ENCODE peak calls at places on chromosomes 7 and 10, in seven cellular contexts. N, C, Z, T, K, M and W are unnamed samples.

GRCh38 chr10:7269988-7270387 is 140.8 kb downstream of the SFMBT2 start:
- DNase-seq in K (no peak), N (no peak), T (no peak), Z (no peak), M (no peak), C (no peak), W (no peak)

GRCh38 chr7:40966693-40967092 is 736.2 kb downstream of the INHBA start:
- DNase-seq in T (no peak), M (peak), Z (no peak), C (no peak), N (no peak), K (no peak), W (no peak)

GRCh38 chr7:37440738-37441404 is 7.8 kb downstream of the ELMO1 start:
- DNase-seq in Z (no peak), T (peak), N (peak), M (no peak), C (no peak), K (no peak), W (no peak)

GRCh38 chr7:55387062-55387965 is 22.2 kb downstream of the LANCL2 start:
- DNase-seq in C (no peak), M (peak), N (no peak), K (no peak), Z (no peak), T (no peak), W (no peak)

GRCh38 chr7:37054631-37055300 is 330.5 kb upstream of the AOAH start:
- DNase-seq in Z (no peak), N (no peak), C (no peak), M (peak), K (no peak), T (no peak), W (no peak)

GRCh38 chr7:39733881-39734571 is 110.7 kb downstream of the RALA start:
- DNase-seq in M (peak), Z (no peak), K (no peak), T (no peak), C (no peak), N (no peak), W (no peak)

GRCh38 chr7:158572000-158572828 is 15.4 kb downstream of the PTPRN2 start:
- DNase-seq in M (no peak), T (no peak), Z (no peak), C (peak), K (no peak), N (no peak), W (no peak)

GRCh38 chr7:2076649-2077064 is 156.1 kb downstream of the MAD1L1 start:
- DNase-seq in N (no peak), Z (no peak), K (no peak), M (no peak), C (no peak), T (no peak), W (no peak)

GRCh38 chr10:99621454-99622246 is 1.4 kb upstream of the SLC25A28 start:
- DNase-seq in K (no peak), N (no peak), T (no peak), M (no peak), C (no peak), Z (no peak), W (no peak)
- TF ChIP-seq POLR2A in K (peak), N (no peak), T (peak), M (no peak), C (peak), Z (peak), W (peak)

GRCh38 chr7:116574025-116574822 is 49.4 kb downstream of the CAV1 start:
- DNase-seq in C (no peak), K (no peak), T (no peak), N (no peak), M (no peak), Z (no peak), W (no peak)
- H3K27ac ChIP-seq in C (peak), K (no peak), T (peak), N (no peak), M (peak), Z (no peak), W (no peak)

DNA sequence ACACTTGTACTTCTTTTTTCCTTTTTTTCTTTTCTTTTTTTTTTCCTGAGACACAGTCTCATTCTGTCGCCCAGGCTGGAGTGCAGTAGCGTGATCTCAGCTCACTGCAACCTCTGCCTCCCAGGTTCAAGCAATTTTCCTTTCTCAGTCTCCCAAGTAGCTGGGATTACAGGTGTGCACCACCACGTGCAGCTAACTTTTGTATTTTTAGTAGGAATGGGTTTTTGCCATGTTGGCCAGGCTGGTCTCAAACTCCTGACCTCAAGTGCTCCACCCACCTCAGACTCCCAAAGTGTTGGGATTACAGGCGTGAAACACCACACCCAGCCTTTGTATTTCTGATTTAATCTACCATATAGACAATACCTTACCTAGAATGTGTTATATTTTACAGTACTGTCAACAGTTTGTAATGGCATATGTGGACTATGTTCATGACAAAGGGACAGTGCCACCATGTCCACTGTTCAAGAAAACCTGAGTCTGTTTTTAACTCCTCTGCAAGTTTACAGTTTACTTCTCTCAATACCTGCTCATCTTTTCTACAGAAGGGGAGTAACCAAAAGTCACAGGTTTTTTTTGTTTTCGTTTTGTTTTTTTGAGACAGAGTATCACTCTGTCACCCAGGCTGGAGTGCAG is 223.8 kb upstream of the KLF14 start:
- DNase-seq in N (no peak), Z (no peak), K (no peak), T (no peak), M (no peak), C (no peak), W (no peak)
- TF ChIP-seq POLR2A in N (no peak), Z (no peak), K (no peak), T (no peak), M (no peak), C (no peak), W (no peak)

DNA sequence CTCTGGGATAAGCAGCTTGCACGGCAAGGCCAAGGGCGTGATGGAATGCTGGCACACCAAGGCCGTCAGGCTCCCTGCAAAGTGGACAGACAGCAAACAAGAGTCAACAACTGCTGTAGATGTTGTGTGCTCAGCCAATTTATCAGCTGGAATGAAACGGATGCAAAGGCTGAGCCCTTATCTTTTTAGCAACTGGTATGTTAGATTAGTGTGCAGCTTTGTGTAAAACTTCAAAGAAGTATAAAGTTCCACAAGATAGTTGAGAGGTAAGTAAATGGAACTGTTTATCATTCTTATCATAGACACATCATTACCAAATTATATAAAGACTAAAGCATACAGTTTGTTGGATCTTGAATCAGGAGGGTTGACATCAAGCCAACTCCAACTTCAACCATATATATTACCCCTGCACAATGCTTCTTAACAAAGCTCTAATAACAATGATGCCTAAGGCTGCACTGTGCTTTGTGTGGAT is 289.0 kb downstream of the TNS3 start:
- DNase-seq in T (no peak), N (no peak), K (no peak), C (no peak), M (peak), Z (no peak), W (peak)
- H3K27ac ChIP-seq in T (peak), N (peak), K (no peak), C (no peak), M (peak), Z (no peak), W (no peak)